ENCODE peak calls at places on chromosomes 7 and 10, in five cellular contexts. B is pancreas, Y is A549, A is breast epithelium, P is heart right ventricle. Z is an unnamed sample.

GRCh38 chr7:78179827-78180226 is 381.3 kb downstream of the PHTF2 start:
- DNase-seq in B (no peak), Y (no peak), A (no peak), P (no peak), Z (no peak)

GRCh38 chr10:34773617-34774261 is 41.4 kb downstream of the PARD3 start:
- DNase-seq in B (no peak), Y (no peak), A (no peak), P (no peak), Z (no peak)

GRCh38 chr7:106679153-106679931 is 18.4 kb upstream of the CCDC71L start:
- DNase-seq in B (no peak), Y (no peak), A (no peak), P (no peak), Z (no peak)

GRCh38 chr7:39721919-39722597 is 98.7 kb downstream of the RALA start:
- DNase-seq in B (no peak), Y (no peak), A (no peak), P (no peak), Z (no peak)

GRCh38 chr10:80136134-80136571 is 3.6 kb downstream of the PLAC9 start:
- DNase-seq in B (no peak), Y (no peak), A (no peak), P (peak; percentile 95), Z (no peak)

GRCh38 chr10:128712661-128713060 is 586.4 kb upstream of the MKI67 start:
- DNase-seq in B (no peak), Y (no peak), A (no peak), P (no peak), Z (no peak)

GRCh38 chr10:88819290-88819689 is 16.8 kb downstream of the LIPM start:
- DNase-seq in B (no peak), Y (no peak), A (no peak), P (no peak), Z (no peak)

GRCh38 chr10:49615213-49615612 is 1.4 kb downstream of the CHAT start:
- DNase-seq in B (no peak), Y (no peak), A (no peak), P (no peak), Z (no peak)

GRCh38 chr7:112370436-112370835 is 79.8 kb upstream of the IFRD1 start:
- DNase-seq in B (peak; percentile 27), Y (no peak), A (peak; percentile 35), P (no peak), Z (no peak)

GRCh38 chr10:11035318-11035920 is 17.7 kb downstream of the CELF2 start:
- DNase-seq in B (no peak), Y (no peak), A (peak; percentile 56), P (no peak), Z (no peak)

GRCh38 chr10:69577268-69578232 is 4.3 kb upstream of the NEUROG3 start:
- DNase-seq in B (no peak), Y (no peak), A (no peak), P (no peak), Z (no peak)

GRCh38 chr10:75971402-75972211 is 540.2 kb downstream of the LRMDA start:
- DNase-seq in B (no peak), Y (no peak), A (peak; percentile 23), P (no peak), Z (no peak)

GRCh38 chr7:143929224-143929920 is 5.7 kb upstream of the OR2F2 start:
- DNase-seq in B (no peak), Y (no peak), A (no peak), P (no peak), Z (no peak)

GRCh38 chr10:129870926-129871660 is 93.0 kb downstream of the EBF3 start:
- DNase-seq in B (no peak), Y (no peak), A (no peak), P (no peak), Z (no peak)

GRCh38 chr7:57399972-57400371 is 50.0 kb upstream of the ZNF716 start:
- DNase-seq in B (no peak), Y (no peak), A (no peak), P (no peak), Z (no peak)

GRCh38 chr7:157560258-157560654 is 223.5 kb downstream of the DNAJB6 start:
- DNase-seq in B (no peak), Y (no peak), A (no peak), P (no peak), Z (no peak)

GRCh38 chr10:30765611-30766010 is 136.1 kb upstream of the LYZL2 start:
- DNase-seq in B (no peak), Y (no peak), A (no peak), P (no peak), Z (no peak)

GRCh38 chr10:969473-970150 is 18.6 kb upstream of the GTPBP4 start:
- DNase-seq in B (no peak), Y (no peak), A (no peak), P (no peak), Z (no peak)

GRCh38 chr7:103702454-103702853 is 256.4 kb upstream of the SLC26A5 start:
- DNase-seq in B (no peak), Y (no peak), A (no peak), P (no peak), Z (no peak)

GRCh38 chr10:114179747-114180146 is 594 bp downstream of the TDRD1 start:
- DNase-seq in B (no peak), Y (no peak), A (no peak), P (no peak), Z (no peak)

GRCh38 chr10:34288634-34289033 is 526.5 kb downstream of the PARD3 start:
- DNase-seq in B (no peak), Y (no peak), A (no peak), P (no peak), Z (no peak)

GRCh38 chr10:130737622-130738021 is 573.9 kb downstream of the TCERG1L start:
- DNase-seq in B (no peak), Y (no peak), A (no peak), P (no peak), Z (no peak)

GRCh38 chr7:73738220-73738611 is 386 bp downstream of the ABHD11 start:
- DNase-seq in B (peak; percentile 60), Y (peak; percentile 74), A (peak; percentile 44), P (peak; percentile 61), Z (no peak)

GRCh38 chr7:90624128-90624980 is 28.2 kb downstream of the CDK14 start:
- DNase-seq in B (no peak), Y (no peak), A (no peak), P (no peak), Z (no peak)

GRCh38 chr7:90621892-90622182 is 25.7 kb downstream of the CDK14 start:
- DNase-seq in B (no peak), Y (no peak), A (no peak), P (no peak), Z (no peak)

GRCh38 chr7:90621130-90621891 is 25.2 kb downstream of the CDK14 start:
- DNase-seq in B (no peak), Y (no peak), A (no peak), P (no peak), Z (no peak)

GRCh38 chr7:90625051-90625450 is 28.9 kb downstream of the CDK14 start:
- DNase-seq in B (no peak), Y (no peak), A (no peak), P (no peak), Z (no peak)

GRCh38 chr7:90622670-90623069 is 26.5 kb downstream of the CDK14 start:
- DNase-seq in B (no peak), Y (no peak), A (no peak), P (no peak), Z (no peak)
- H3K4me1 ChIP-seq in B (no peaks in the 10 kb centered on the region), Y (no peaks in the 10 kb centered on the region), A (no peaks in the 10 kb centered on the region), P (peaks cover 38% of the 10 kb centered on the region), Z (no peaks in the 10 kb centered on the region)

GRCh38 chr10:61998937-61999336 is 97.4 kb downstream of the ARID5B start:
- DNase-seq in B (no peak), Y (no peak), A (no peak), P (no peak), Z (no peak)

GRCh38 chr10:62000037-62000603 is 98.6 kb downstream of the ARID5B start:
- DNase-seq in B (no peak), Y (no peak), A (no peak), P (no peak), Z (no peak)

GRCh38 chr10:62005281-62005680 is 103.8 kb downstream of the ARID5B start:
- DNase-seq in B (no peak), Y (no peak), A (no peak), P (no peak), Z (no peak)

GRCh38 chr10:62002753-62003152 is 101.3 kb downstream of the ARID5B start:
- DNase-seq in B (no peak), Y (no peak), A (no peak), P (no peak), Z (no peak)

DNA sequence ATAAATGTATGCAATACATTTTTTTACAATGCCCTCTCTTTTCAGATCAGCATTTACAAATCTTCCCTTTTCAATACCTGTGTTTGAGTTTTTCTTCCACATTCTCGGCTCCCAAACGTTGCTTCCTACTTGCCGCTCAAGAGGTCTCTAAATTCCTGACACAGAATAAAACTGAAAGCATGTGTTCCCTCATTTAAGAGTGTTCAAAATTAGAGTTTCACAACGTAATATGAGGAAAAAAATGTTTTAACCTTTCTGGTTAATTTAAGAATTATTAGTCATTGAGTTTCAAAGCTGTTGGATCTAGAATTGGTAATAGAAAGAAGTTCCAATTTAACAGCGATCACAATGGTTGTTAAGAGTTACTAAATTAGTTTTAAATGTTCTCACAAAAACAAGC is 100.4 kb downstream of the ARID5B start:
- DNase-seq in B (no peak), Y (no peak), A (no peak), P (no peak), Z (no peak)
- H3K27ac ChIP-seq in B (no peak overlapping the region), Y (no peak overlapping the region), A (no peak overlapping the region), P (no peak overlapping the region), Z (no peak overlapping the region)

GRCh38 chr10:112526130-112526529 is 79.1 kb downstream of the VTI1A start:
- DNase-seq in B (no peak), Y (no peak), A (no peak), P (no peak), Z (no peak)

GRCh38 chr10:112525215-112525614 is 78.2 kb downstream of the VTI1A start:
- DNase-seq in B (no peak), Y (no peak), A (no peak), P (no peak), Z (no peak)

GRCh38 chr10:112524637-112525036 is 77.6 kb downstream of the VTI1A start:
- DNase-seq in B (no peak), Y (no peak), A (no peak), P (no peak), Z (no peak)

GRCh38 chr10:112528235-112528634 is 81.2 kb downstream of the VTI1A start:
- DNase-seq in B (no peak), Y (no peak), A (no peak), P (no peak), Z (no peak)

GRCh38 chr10:112526906-112527305 is 79.9 kb downstream of the VTI1A start:
- DNase-seq in B (no peak), Y (no peak), A (no peak), P (no peak), Z (no peak)
- H3K4me3 ChIP-seq in B (no peak overlapping the region), Y (peak overlapping the region; percentile 17), A (peak overlapping the region; percentile 55), P (no peak overlapping the region), Z (no peak overlapping the region)

DNA sequence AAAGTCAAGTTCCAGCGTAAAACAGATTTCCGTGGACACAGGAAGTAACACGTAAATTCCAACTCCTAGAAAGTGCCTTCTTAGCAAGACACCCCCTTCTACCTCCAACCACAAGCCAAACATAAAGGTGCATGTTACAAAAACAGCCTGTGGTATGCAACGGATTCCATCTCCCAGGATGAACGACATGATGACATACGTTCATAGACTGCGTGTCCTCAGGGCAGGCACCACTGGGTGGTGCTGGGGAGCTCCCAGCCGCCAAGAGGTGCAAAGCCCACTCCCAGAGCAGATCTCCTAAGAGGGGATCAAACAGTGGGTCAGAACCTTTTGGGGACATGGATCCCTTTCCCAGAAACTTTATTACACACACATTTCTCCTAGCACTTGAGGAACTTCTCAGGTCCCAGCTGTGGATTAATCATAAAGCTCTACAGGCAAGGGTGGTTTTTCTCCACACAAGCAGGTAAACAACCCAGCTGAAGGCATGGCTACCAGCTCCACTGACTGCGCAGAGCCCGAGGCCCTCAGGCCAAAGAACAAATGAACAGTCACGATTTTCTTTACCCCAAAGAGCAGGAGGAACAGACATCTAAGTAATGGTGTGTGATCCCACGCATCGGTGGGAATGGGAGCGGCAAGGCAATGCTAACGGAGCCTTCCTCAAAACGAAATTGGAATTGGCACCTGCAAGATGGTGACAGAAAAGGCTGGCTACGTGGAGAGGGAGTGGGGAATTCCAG is 13.8 kb downstream of the PSAP start:
- DNase-seq in B (no peak), Y (peak; percentile 35), A (no peak), P (no peak), Z (no peak)
- H3K4me1 ChIP-seq in B (no peaks in the 10 kb centered on the region), Y (peaks cover 75% of the 10 kb centered on the region), A (peaks cover 34% of the 10 kb centered on the region), P (peaks cover 76% of the 10 kb centered on the region), Z (peaks cover 41% of the 10 kb centered on the region)

Z was measured in CD4-positive, alpha-beta memory T cell.